ENCODE peak calls at places on chromosomes 3 and 15, in seven cellular contexts. R, J, O, M, W, C and Y are unnamed samples.

GRCh38 chr15:34799149-34799824 is 3.9 kb upstream of the ACTC1 start:
- DNase-seq in C (no peak), O (peak), R (no peak), W (no peak), M (peak), J (no peak), Y (no peak)

GRCh38 chr15:42911058-42911592 is 9.5 kb downstream of the TTBK2 start:
- DNase-seq in J (no peak), M (no peak), C (peak), R (no peak), O (no peak), W (no peak), Y (no peak)

GRCh38 chr15:83112233-83112958 is 5.0 kb downstream of the TM6SF1 start:
- DNase-seq in M (no peak), R (no peak), O (no peak), C (peak), W (no peak), J (no peak), Y (no peak)

GRCh38 chr3:160870327-160870726 is 114.3 kb downstream of the PPM1L start:
- DNase-seq in R (no peak), O (no peak), C (no peak), M (no peak), W (no peak), J (no peak), Y (no peak)

GRCh38 chr15:26166429-26166828 is 303.3 kb upstream of the ATP10A start:
- DNase-seq in R (no peak), O (no peak), J (no peak), C (no peak), W (no peak), M (no peak), Y (no peak)

GRCh38 chr3:73504852-73505251 is 119.9 kb downstream of the PDZRN3 start:
- DNase-seq in M (no peak), C (no peak), W (no peak), R (no peak), J (no peak), O (no peak), Y (no peak)

GRCh38 chr3:35597490-35597889 is 41.8 kb upstream of the ARPP21 start:
- DNase-seq in M (no peak), W (no peak), R (no peak), J (no peak), C (no peak), O (no peak), Y (no peak)

GRCh38 chr15:92098869-92099268 is 245.4 kb downstream of the SLCO3A1 start:
- DNase-seq in M (no peak), J (no peak), W (no peak), R (no peak), C (no peak), O (no peak), Y (no peak)

GRCh38 chr15:63640146-63640545 is 43.0 kb downstream of the FBXL22 start:
- DNase-seq in J (no peak), R (no peak), C (no peak), W (no peak), O (no peak), M (no peak), Y (no peak)

GRCh38 chr15:83285284-83285978 is 967 bp upstream of the BNC1 start:
- DNase-seq in J (no peak), O (no peak), C (no peak), M (no peak), R (no peak), W (no peak), Y (no peak)

GRCh38 chr15:75138016-75138999 is 63.4 kb upstream of the C15orf39 start:
- DNase-seq in M (no peak), O (peak), C (no peak), J (peak), R (no peak), W (no peak), Y (no peak)

GRCh38 chr3:195081242-195081963 is 189.6 kb downstream of the XXYLT1 start:
- DNase-seq in C (no peak), R (peak), W (no peak), M (no peak), O (no peak), J (no peak), Y (no peak)

GRCh38 chr3:150312018-150312657 is 96.0 kb upstream of the TSC22D2 start:
- DNase-seq in M (no peak), R (no peak), J (no peak), O (peak), W (no peak), C (no peak), Y (no peak)

GRCh38 chr3:153293222-153293621 is 131.2 kb downstream of the RAP2B start:
- DNase-seq in M (no peak), J (peak), W (no peak), O (no peak), C (peak), R (no peak), Y (no peak)

GRCh38 chr3:184562146-184562861 is 719 bp downstream of the EPHB3 start:
- DNase-seq in C (no peak), O (no peak), W (no peak), M (no peak), J (no peak), R (no peak), Y (peak)

GRCh38 chr3:105222568-105223093 is 144.1 kb upstream of the ALCAM start:
- DNase-seq in C (no peak), W (no peak), O (no peak), J (no peak), R (no peak), M (no peak), Y (no peak)

GRCh38 chr3:131899021-131899420 is 135.8 kb downstream of the CPNE4 start:
- DNase-seq in M (peak), C (no peak), W (no peak), R (no peak), O (no peak), J (no peak), Y (no peak)

GRCh38 chr15:70094690-70095311 is 2.9 kb downstream of the TLE3 start:
- DNase-seq in R (no peak), W (no peak), O (no peak), J (no peak), M (no peak), C (no peak), Y (no peak)

GRCh38 chr15:63491116-63491817 is 13.1 kb upstream of the USP3 start:
- DNase-seq in M (no peak), R (no peak), C (no peak), J (no peak), O (no peak), W (no peak), Y (no peak)

GRCh38 chr15:78303729-78304486 is 4.5 kb upstream of the SKIC8 start:
- DNase-seq in C (no peak), M (no peak), R (no peak), J (no peak), W (no peak), O (no peak), Y (no peak)

GRCh38 chr3:37181766-37182165 is 7.4 kb upstream of the LRRFIP2 start:
- DNase-seq in C (no peak), W (no peak), O (no peak), M (no peak), J (no peak), R (no peak), Y (no peak)

GRCh38 chr3:10706156-10707088 is 109.6 kb upstream of the SLC6A11 start:
- DNase-seq in O (no peak), J (no peak), M (no peak), C (no peak), R (no peak), W (no peak), Y (no peak)

GRCh38 chr15:25849431-25849921 is 13.7 kb downstream of the ATP10A start:
- DNase-seq in W (no peak), O (peak), C (peak), R (no peak), J (peak), M (no peak), Y (no peak)

GRCh38 chr3:12371525-12372140 is 82.8 kb downstream of the PPARG start:
- DNase-seq in M (no peak), W (no peak), J (no peak), R (no peak), O (no peak), C (no peak), Y (no peak)

GRCh38 chr3:65883614-65884013 is 155.1 kb downstream of the MAGI1 start:
- DNase-seq in C (no peak), M (no peak), W (no peak), J (no peak), R (no peak), O (peak), Y (no peak)

GRCh38 chr15:70632079-70632850 is 131.1 kb downstream of the UACA start:
- DNase-seq in W (no peak), O (no peak), M (no peak), J (no peak), C (no peak), R (no peak), Y (no peak)

GRCh38 chr3:89171681-89172080 is 64.3 kb downstream of the EPHA3 start:
- DNase-seq in O (no peak), C (no peak), J (no peak), M (no peak), R (no peak), W (no peak), Y (no peak)

GRCh38 chr3:124691599-124691998 is 38.7 kb upstream of the UMPS start:
- DNase-seq in J (no peak), M (peak), R (no peak), O (no peak), W (peak), C (no peak), Y (no peak)

GRCh38 chr15:31045606-31046005 is 54.2 kb upstream of the MTMR10 start:
- DNase-seq in C (no peak), R (no peak), W (no peak), J (no peak), O (no peak), M (no peak), Y (no peak)

GRCh38 chr3:72448858-72449257 is 399.4 kb downstream of the SHQ1 start:
- DNase-seq in J (no peak), W (no peak), M (no peak), O (no peak), R (no peak), C (no peak), Y (no peak)

GRCh38 chr3:21942328-21942727 is 191.3 kb upstream of the ZNF385D start:
- DNase-seq in C (peak), R (no peak), J (peak), M (no peak), O (no peak), W (no peak), Y (no peak)

DNA sequence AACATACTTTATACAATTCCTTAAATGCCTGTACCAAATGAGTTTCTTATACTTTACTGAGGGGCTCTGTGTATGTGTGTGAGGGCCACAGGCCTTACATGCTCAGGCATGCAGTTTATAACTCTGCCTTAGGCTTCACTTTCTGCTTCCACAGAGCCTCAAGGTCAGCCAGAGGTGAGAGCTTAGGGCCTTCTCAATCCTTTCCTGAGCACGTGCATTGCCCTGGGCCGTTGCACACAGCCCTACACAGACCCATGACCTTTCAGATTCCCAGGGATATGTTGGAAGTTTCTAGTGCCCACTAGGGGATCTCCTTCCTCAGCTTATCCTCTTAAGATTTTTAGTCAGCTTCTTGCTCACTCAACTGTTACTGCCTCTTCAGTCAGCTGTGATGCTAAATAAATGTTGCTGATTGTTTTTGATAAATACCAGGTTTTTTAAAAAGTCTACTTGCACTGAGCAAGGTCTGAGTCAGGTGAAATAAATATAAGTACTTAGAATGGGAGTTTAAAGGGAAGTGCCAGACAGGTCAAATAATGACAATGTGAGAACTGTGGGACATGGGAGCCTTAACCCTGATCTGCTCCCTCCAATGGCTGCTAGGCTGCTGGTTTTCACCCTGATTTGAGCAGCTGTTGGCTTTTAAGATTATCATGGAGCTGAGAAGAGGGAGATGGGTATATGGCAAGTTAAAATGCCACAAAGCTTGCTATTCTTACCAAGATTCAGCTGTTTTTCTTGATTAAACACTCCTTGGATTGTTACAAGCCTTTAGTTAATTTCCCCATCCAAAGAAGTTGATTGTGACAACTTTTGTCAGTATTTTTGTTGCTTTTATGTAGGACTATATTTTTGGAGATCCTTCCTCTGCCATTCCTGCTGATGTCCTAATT is 169.5 kb downstream of the PLD1 start:
- DNase-seq in M (no peak), R (no peak), W (no peak), C (peak), O (peak), J (peak), Y (no peak)
- TF ChIP-seq CTCF in M (peak), R (no peak), W (no peak), C (peak), O (no peak), J (peak), Y (no peak)

GRCh38 chr3:98734311-98734710 is 28.8 kb upstream of the ST3GAL6 start:
- DNase-seq in J (no peak), R (no peak), C (no peak), M (no peak), O (no peak), W (no peak), Y (no peak)
- H3K4me3 ChIP-seq in J (no peak), R (no peak), C (no peak), M (peak), O (no peak), W (peak), Y (peak)

GRCh38 chr3:13927295-13927694 is 47.4 kb upstream of the WNT7A start:
- DNase-seq in C (no peak), J (no peak), R (no peak), O (peak), W (no peak), M (no peak), Y (no peak)
- TF ChIP-seq CTCF in C (peak), J (peak), R (no peak), O (no peak), W (no peak), M (peak), Y (no peak)

DNA sequence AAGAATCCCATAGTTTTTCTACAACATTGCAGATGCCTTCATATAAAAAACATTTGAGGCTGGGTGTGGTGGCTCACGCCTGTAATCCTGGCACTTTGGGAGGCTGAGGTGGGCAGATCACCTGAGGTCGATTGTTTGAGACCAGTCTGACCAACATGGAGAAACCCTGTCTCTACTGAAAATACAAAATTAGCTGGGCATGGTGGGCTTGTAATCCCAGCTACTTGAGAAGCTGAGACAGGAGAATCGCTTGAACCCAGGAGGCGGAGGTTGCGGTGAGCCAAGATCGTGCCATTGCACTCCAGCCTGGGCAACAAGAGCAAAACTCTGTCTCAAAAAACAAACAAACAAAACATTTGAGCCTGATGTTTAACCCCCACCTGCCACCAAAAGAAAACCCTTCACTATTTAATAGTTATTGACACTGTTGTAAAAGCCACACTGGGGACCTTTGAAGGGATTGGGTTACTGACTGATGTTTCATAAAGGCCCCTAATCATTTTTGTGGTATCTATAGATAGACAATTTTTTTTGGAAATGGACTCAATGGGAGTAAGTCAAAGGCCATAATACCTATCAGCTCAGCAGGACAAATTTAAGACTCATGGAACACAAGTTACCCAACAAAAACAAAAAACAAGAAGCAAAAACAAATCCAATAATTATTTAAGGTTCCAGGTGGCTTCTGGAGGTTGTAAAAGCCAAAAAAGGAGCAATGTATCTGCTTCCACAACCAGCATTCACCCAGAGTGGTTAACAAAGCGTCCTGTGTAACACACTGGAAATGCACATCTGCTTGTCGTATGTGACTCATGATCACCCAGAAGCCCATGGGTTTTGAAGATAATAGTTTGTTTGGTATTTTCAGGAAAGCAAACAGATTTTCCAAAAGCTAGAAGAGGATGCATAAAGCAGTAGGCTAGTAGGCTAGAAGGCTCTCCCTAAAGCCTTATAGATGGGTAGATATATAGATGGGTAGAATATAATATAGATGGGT is 41.2 kb downstream of the CDCP1 start:
- DNase-seq in O (no peak), W (no peak), J (no peak), R (no peak), C (peak), M (no peak), Y (no peak)
- H3K4me3 ChIP-seq in O (no peak), W (no peak), J (no peak), R (no peak), C (no peak), M (no peak), Y (no peak)

GRCh38 chr15:71804695-71805470 is 5.5 kb upstream of the NR2E3 start:
- DNase-seq in R (no peak), C (no peak), M (peak), J (no peak), O (no peak), W (no peak), Y (no peak)

GRCh38 chr15:71800835-71801745 is 9.3 kb upstream of the NR2E3 start:
- DNase-seq in R (no peak), C (peak), M (peak), J (peak), W (no peak), O (peak), Y (no peak)

GRCh38 chr15:71804226-71804625 is 6.1 kb upstream of the NR2E3 start:
- DNase-seq in R (no peak), C (no peak), O (no peak), J (no peak), W (no peak), M (no peak), Y (no peak)

GRCh38 chr15:71801935-71802655 is 8.3 kb upstream of the NR2E3 start:
- DNase-seq in J (no peak), C (no peak), M (no peak), O (no peak), R (no peak), W (no peak), Y (peak)

GRCh38 chr15:71802770-71803169 is 7.6 kb upstream of the NR2E3 start:
- DNase-seq in J (no peak), R (no peak), W (no peak), M (no peak), O (no peak), C (no peak), Y (no peak)
- TF ChIP-seq CTCF in J (peak), R (no peak), W (peak), M (peak), O (peak), C (peak), Y (no peak)

GRCh38 chr3:46509661-46510187 is 11.9 kb downstream of the RTP3 start:
- DNase-seq in R (no peak), O (no peak), C (no peak), M (no peak), W (no peak), J (no peak), Y (no peak)
- H3K4me3 ChIP-seq in R (no peak), O (no peak), C (no peak), M (no peak), W (no peak), J (no peak), Y (no peak)